ENCODE peak calls at places on chromosomes 16 and 17, in nine cellular contexts. C, D, A, N, O, W, Y, J and K are unnamed samples.
A peak's percentile ranks its signal among the peaks of the same experiment; 100 is the strongest.

GRCh38 chr16:29908719-29909220 is 8.5 kb downstream of the ASPHD1 start:
- DNase-seq in D (no peak), N (no peak), W (no peak), Y (no peak), A (no peak), C (no peak), O (no peak), J (no peak), K (no peak)

GRCh38 chr16:10182186-10182683 is at the start of gene GRIN2A:
- DNase-seq in N (no peak), O (no peak), J (no peak), Y (no peak), A (no peak), D (no peak), W (no peak), C (no peak), K (no peak)

GRCh38 chr17:6240601-6241000 is 170.4 kb downstream of the WSCD1 start:
- DNase-seq in Y (no peak), D (no peak), C (no peak), W (no peak), A (no peak), O (no peak), N (no peak), J (no peak), K (no peak)

GRCh38 chr16:1794221-1794871 is 841 bp upstream of the IGFALS start:
- DNase-seq in N (no peak), O (peak; percentile 82), A (no peak), J (no peak), C (peak; percentile 3), Y (no peak), W (no peak), D (no peak), K (no peak)

GRCh38 chr17:8398980-8399379 is 1.4 kb upstream of the RNF222 start:
- DNase-seq in D (no peak), N (no peak), J (no peak), A (no peak), C (no peak), Y (no peak), O (no peak), W (no peak), K (no peak)

GRCh38 chr17:38434178-38434665 is 6.0 kb downstream of the ARHGAP23 start:
- DNase-seq in Y (no peak), C (no peak), O (no peak), J (no peak), A (no peak), D (no peak), N (no peak), W (no peak), K (no peak)

GRCh38 chr17:65634533-65634932 is 73.1 kb upstream of the AXIN2 start:
- DNase-seq in O (no peak), J (no peak), N (no peak), Y (no peak), C (no peak), W (no peak), D (no peak), A (no peak), K (no peak)

GRCh38 chr16:67269766-67270165 is 9.6 kb upstream of the PLEKHG4 start:
- DNase-seq in O (no peak), Y (no peak), N (peak; percentile 63), J (peak; percentile 28), D (peak; percentile 84), A (no peak), W (no peak), C (no peak), K (no peak)

GRCh38 chr16:15553313-15554088 is 89.5 kb downstream of the MARF1 start:
- DNase-seq in C (no peak), Y (no peak), J (no peak), W (no peak), N (peak; percentile 22), O (no peak), D (peak; percentile 27), A (no peak), K (no peak)

GRCh38 chr16:80324371-80324770 is 216.4 kb upstream of the DYNLRB2 start:
- DNase-seq in D (no peak), W (no peak), Y (no peak), A (no peak), J (no peak), C (no peak), O (no peak), N (no peak), K (no peak)

GRCh38 chr17:49784636-49785035 is 3.8 kb upstream of the KAT7 start:
- DNase-seq in J (no peak), D (no peak), A (no peak), C (no peak), W (no peak), O (no peak), N (no peak), Y (no peak), K (no peak)

GRCh38 chr17:49789278-49789578 is 747 bp downstream of the KAT7 start:
- DNase-seq in O (no peak), J (no peak), W (no peak), D (no peak), N (no peak), A (no peak), Y (no peak), C (no peak), K (no peak)

GRCh38 chr17:49793309-49793708 is 4.8 kb downstream of the KAT7 start:
- DNase-seq in D (no peak), O (no peak), N (no peak), W (no peak), C (no peak), Y (no peak), J (no peak), A (no peak), K (no peak)

GRCh38 chr17:49787932-49788442 is 494 bp upstream of the KAT7 start:
- DNase-seq in O (no peak), Y (peak; percentile 67), J (no peak), A (no peak), D (no peak), W (peak; percentile 22), N (no peak), C (no peak), K (no peak)

GRCh38 chr17:49788443-49789277 is at the start of gene KAT7:
- DNase-seq in D (peak; percentile 100), C (peak; percentile 99), J (peak; percentile 99), W (peak; percentile 99), N (peak; percentile 100), A (peak; percentile 98), O (peak; percentile 99), Y (peak; percentile 100), K (peak; percentile 94)
- TF ChIP-seq CTCF in D (no peak), C (peak; percentile 41), J (no peak), W (no peak), N (no peak), A (no peak), O (no peak), Y (no peak), K (no peak)

GRCh38 chr17:75077490-75078096 is 10.2 kb upstream of the SLC16A5 start:
- DNase-seq in W (peak; percentile 70), A (no peak), J (no peak), O (peak; percentile 90), D (no peak), Y (peak; percentile 84), N (no peak), C (peak; percentile 78), K (no peak)
- TF ChIP-seq CTCF in W (no peak), A (peak; percentile 3), J (no peak), O (peak; percentile 21), D (no peak), Y (peak; percentile 11), N (no peak), C (peak; percentile 28), K (no peak)

GRCh38 chr17:29616300-29617048 is 6.2 kb downstream of the CORO6 start:
- DNase-seq in C (no peak), N (no peak), Y (no peak), J (no peak), O (no peak), D (no peak), W (no peak), A (no peak), K (no peak)
- TF ChIP-seq CTCF in C (no peak), N (no peak), Y (no peak), J (no peak), O (no peak), D (no peak), W (no peak), A (no peak), K (no peak)

GRCh38 chr16:63578791-63579190 is 1542.6 kb upstream of the CDH8 start:
- DNase-seq in Y (no peak), N (peak; percentile 66), O (no peak), C (no peak), W (no peak), J (no peak), A (no peak), D (no peak), K (no peak)
- TF ChIP-seq CTCF in Y (no peak), N (no peak), O (no peak), C (no peak), W (no peak), J (no peak), A (no peak), D (no peak), K (no peak)

GRCh38 chr16:87950765-87951549 is at the start of gene BANP:
- DNase-seq in C (peak; percentile 97), O (peak; percentile 99), J (peak; percentile 98), A (peak; percentile 96), Y (peak; percentile 100), N (peak; percentile 99), W (peak; percentile 98), D (peak; percentile 99), K (peak; percentile 87)

GRCh38 chr16:87953308-87954208 is 2.3 kb downstream of the BANP start:
- DNase-seq in C (no peak), O (no peak), D (no peak), Y (no peak), W (no peak), A (no peak), J (no peak), N (no peak), K (no peak)

GRCh38 chr16:87952751-87953150 is 1.5 kb downstream of the BANP start:
- DNase-seq in D (no peak), C (no peak), A (no peak), W (no peak), J (no peak), N (no peak), O (no peak), Y (no peak), K (no peak)

GRCh38 chr16:87954361-87954760 is 3.1 kb downstream of the BANP start:
- DNase-seq in Y (no peak), W (peak; percentile 43), C (no peak), A (no peak), N (no peak), D (no peak), O (no peak), J (no peak), K (no peak)

DNA sequence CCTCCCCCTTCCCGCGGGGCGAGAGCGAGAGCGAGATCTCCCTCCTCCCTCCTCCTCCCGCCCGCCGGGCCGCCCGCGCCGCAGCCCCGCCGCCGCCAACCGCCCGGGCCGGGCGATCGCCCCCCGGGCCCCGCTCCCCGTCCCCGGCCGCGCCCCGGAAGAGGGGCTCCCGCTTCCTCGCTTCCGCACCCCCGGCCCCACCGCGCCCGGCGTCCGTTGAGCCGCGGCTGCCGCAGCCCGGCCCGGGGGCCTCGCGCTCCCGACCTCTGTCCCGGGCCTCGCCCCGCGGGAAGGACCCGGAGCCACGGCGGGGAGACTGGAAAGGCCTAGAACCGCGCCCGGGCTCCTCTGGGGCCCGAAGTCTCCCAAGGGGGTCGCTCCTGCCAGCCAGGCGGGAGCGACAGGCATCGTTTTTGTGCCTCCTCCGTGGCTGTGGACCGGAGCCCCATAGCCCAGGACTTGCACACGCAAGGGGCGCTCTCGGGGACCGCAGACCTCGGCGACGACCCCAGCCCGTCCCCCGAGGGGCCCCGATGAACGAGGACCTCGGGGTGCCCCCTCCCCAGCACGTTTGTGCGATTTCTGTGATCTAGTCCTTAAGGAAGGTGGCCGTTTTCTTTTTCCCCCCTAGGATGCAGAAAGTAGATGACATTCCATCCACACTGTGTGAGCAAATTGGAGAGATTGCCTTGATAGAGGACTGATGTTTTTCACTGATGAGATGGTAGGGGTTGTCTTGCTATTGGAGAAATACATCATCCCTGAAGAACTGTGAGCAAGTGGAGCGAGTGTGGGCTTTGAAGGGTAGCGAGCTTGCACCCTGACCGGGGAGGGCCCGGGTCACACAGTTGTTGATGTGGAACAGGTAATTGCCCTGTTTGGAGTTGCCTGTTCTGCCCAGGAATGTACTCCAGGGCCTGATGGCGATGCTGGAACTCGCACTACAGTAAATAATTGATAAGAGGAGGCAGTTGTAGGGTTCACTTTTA is 610 bp downstream of the BANP start:
- DNase-seq in C (no peak), A (no peak), N (no peak), J (no peak), Y (peak; percentile 56), D (peak; percentile 34), W (no peak), O (no peak), K (no peak)
- TF ChIP-seq CTCF in C (no peak), A (peak; percentile 23), N (peak; percentile 15), J (peak; percentile 49), Y (no peak), D (peak; percentile 25), W (no peak), O (peak; percentile 26), K (no peak)